ENCODE peak calls at places on chromosomes 11 and 22, in seven cellular contexts. X is substantia nigra, L is brain microvascular endothelial cell, T is iPS DF 6.9, Q is PC-9, A is Peyer's patch, C is H9. Z is an unnamed sample.

GRCh38 chr11:33670250-33671011 is 30.2 kb downstream of the C11orf91 start:
- DNase-seq in Q (no peak), C (no peak), A (no peak), X (no peak), L (peak), T (no peak), Z (peak)

GRCh38 chr22:21606775-21607174 is 23.0 kb downstream of the YDJC start:
- DNase-seq in X (no peak), L (no peak), A (no peak), Q (no peak), C (no peak), T (no peak), Z (no peak)

GRCh38 chr22:30881361-30882180 is 87.0 kb downstream of the MORC2 start:
- DNase-seq in Q (no peak), T (no peak), A (no peak), C (no peak), X (no peak), L (no peak), Z (no peak)

GRCh38 chr11:71962428-71963038 is 33.7 kb downstream of the RNF121 start:
- DNase-seq in L (no peak), X (no peak), T (no peak), Q (no peak), C (no peak), A (no peak), Z (peak)

GRCh38 chr11:101224221-101224620 is 94.6 kb upstream of the PGR start:
- DNase-seq in C (no peak), T (no peak), A (no peak), L (no peak), Q (no peak), X (no peak), Z (no peak)

GRCh38 chr11:102368472-102368871 is 21.5 kb downstream of the BIRC2 start:
- DNase-seq in C (no peak), X (no peak), Q (no peak), T (no peak), L (no peak), A (no peak), Z (no peak)

GRCh38 chr11:118927554-118928107 is 1.9 kb upstream of the BCL9L start:
- DNase-seq in A (no peak), Q (no peak), C (no peak), L (no peak), X (no peak), T (no peak), Z (no peak)

GRCh38 chr11:72828081-72828567 is 13.9 kb downstream of the ATG16L2 start:
- DNase-seq in Q (peak), A (peak), X (no peak), T (no peak), L (no peak), C (no peak), Z (no peak)

GRCh38 chr22:47630741-47631534 is 868.5 kb downstream of the TBC1D22A start:
- DNase-seq in Q (no peak), T (no peak), A (no peak), L (no peak), C (no peak), X (no peak), Z (no peak)

GRCh38 chr11:28289444-28289843 is 181.3 kb downstream of the METTL15 start:
- DNase-seq in C (no peak), A (no peak), X (no peak), Q (no peak), T (no peak), L (peak), Z (peak)

GRCh38 chr11:74493816-74494630 is 499 bp upstream of the LIPT2 start:
- DNase-seq in C (no peak), X (no peak), T (no peak), Q (peak), A (no peak), L (peak), Z (peak)

GRCh38 chr22:32854351-32854804 is 52.9 kb downstream of the TIMP3 start:
- DNase-seq in C (no peak), L (no peak), T (no peak), X (no peak), Q (no peak), A (no peak), Z (peak)

GRCh38 chr11:36790450-36790849 is 192.4 kb upstream of the RAG2 start:
- DNase-seq in C (no peak), X (no peak), A (no peak), L (no peak), Q (no peak), T (no peak), Z (no peak)

GRCh38 chr11:86595401-86595800 is 77.0 kb downstream of the ME3 start:
- DNase-seq in T (no peak), C (no peak), X (no peak), A (peak), Q (peak), L (no peak), Z (no peak)

GRCh38 chr22:38924197-38924952 is 33.0 kb upstream of the APOBEC3A start:
- DNase-seq in X (no peak), C (no peak), A (peak), T (no peak), L (peak), Q (peak), Z (peak)

GRCh38 chr11:17238377-17238776 is 30.6 kb upstream of the PIK3C2A start:
- DNase-seq in T (no peak), X (no peak), A (no peak), L (no peak), Q (peak), C (no peak), Z (no peak)

GRCh38 chr11:71185411-71185810 is 67.0 kb downstream of the SHANK2 start:
- DNase-seq in Q (no peak), X (no peak), T (no peak), A (peak), L (no peak), C (peak), Z (no peak)

GRCh38 chr11:131408011-131408640 is 37.7 kb downstream of the NTM start:
- DNase-seq in T (no peak), C (peak), L (peak), X (no peak), Q (peak), A (peak), Z (peak)

GRCh38 chr11:12242071-12242672 is 131.8 kb downstream of the MICAL2 start:
- DNase-seq in Q (no peak), T (no peak), L (no peak), C (no peak), A (no peak), X (no peak), Z (no peak)

GRCh38 chr22:36252754-36253522 is at the start of gene APOL1:
- DNase-seq in C (peak), T (no peak), L (no peak), Q (peak), X (no peak), A (peak), Z (peak)

GRCh38 chr11:10181811-10182210 is 112.2 kb downstream of the SBF2 start:
- DNase-seq in T (no peak), Q (no peak), L (no peak), A (no peak), X (no peak), C (no peak), Z (peak)

DNA sequence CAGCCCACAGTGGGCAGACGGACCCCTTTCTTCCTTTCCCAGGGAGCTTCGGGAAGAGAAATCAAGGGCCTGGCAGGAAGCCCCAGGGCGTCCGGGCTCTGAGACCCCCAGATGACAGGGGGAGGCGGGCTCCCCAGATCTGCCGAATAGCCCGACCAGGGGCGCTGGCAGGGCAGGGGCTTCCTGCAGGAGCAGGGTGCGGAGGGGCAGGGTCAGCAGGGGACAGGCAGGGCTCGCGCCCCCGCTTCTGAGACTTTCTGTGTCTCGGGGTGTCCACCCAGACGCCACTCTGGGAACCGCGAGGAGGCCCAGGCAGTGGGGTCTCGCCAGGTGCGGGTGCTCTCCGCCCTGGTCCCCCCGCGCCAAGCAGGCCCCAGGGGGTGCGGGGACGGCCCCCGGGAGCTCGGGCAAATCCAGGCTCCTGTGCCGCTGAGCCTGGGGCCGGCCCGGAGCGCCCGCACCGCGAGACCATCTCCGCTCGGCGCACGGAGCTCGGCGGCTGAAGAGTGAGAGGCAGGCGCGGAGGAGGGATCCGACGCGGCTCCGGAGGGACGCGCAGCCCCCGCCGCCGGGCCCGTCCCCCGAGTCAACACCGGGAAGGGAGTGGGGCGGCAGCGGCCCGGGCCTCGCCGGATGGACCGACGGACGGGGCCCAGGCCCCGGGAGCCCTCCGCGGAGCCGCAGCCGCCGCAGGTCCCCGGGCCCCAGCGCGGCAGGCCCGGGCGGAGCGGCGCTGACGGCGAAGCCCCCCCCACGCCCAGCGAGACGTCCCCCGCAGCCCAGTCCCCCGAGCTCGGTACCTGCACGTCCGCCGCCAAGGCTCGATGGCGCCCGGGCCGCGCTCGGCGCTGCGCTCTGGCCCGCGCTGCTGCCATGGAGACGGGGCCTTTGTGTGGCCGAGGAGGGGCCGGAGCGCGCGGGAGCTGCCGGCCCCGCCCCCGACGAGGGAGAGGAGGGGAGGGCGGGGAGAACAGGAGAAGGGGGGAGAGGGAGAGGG is at the start of gene PLXNB2:
- DNase-seq in A (peak), L (peak), C (peak), Q (peak), X (peak), T (no peak), Z (peak)
- H3K27ac ChIP-seq in A (peak), L (peak), C (no peak), Q (peak), X (peak), T (no peak), Z (peak)

DNA sequence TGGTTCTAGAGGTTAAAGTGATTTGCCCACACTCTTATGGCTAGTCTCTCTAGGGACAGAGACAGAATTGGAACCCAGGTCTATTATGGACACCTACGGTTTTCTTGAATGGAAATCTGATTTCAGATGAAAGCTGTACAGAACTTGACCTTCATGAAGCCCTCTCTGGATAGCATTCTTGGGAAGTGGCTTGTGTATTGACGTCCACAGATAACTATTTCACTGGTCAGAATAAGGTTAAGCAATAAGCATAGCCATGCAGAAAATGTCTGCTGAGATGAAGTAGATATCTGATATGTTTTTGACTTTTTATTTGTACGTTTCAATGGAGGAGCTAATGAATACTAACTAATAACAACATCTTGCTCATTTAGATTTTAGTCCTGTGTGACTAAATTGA is 1.1 kb downstream of the TLCD5 start:
- DNase-seq in X (no peak), A (no peak), L (peak), Q (no peak), T (no peak), C (no peak), Z (peak)
- H3K27ac ChIP-seq in X (peak), A (no peak), L (peak), Q (no peak), T (no peak), C (no peak), Z (peak)

DNA sequence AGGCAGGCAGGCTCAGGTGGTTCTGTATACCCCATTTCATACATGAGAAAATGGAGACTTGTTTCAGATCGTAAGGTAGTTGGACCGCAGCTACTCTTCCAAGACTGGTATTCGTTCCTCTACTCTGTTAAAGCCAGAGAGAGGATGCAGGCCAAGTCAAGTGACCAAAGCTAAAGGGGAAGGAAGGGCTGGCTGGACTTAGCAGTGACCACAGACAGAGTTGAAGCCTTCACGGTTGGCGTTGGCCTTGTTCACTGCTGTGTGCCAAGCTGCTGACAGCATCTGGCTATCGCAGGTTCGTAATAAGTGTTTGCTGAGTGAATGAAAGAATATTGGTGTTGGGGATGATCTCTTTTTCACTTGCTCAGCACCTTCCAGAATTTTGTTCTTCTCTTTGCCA is 64.2 kb downstream of the PTPRJ start:
- DNase-seq in T (no peak), L (no peak), Q (no peak), A (no peak), C (no peak), X (no peak), Z (no peak)
- H3K27ac ChIP-seq in T (no peak), L (no peak), Q (no peak), A (peak), C (no peak), X (peak), Z (no peak)

DNA sequence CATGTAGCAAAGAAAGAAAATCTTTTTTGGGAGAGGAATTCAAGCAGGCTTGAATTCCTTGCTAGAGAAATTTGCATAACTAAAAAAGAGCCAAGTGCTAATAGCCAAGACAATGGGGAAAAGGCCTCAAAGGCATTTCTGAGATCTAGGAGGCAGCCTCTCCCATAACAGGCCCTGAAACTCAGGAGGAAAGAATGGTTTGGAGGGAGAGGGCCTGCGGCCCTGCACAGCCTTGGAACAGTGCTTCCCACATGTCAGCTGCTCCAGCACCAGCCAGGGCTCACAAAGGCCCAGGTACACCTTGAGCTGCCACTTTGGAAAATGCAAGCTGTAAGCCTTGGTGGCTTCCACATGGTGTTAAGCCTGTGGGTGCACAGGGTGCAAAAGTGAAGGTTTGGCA is 55.5 kb upstream of the TSPAN18 start:
- DNase-seq in Q (no peak), A (no peak), T (no peak), X (no peak), C (peak), L (no peak), Z (no peak)
- H3K27ac ChIP-seq in Q (no peak), A (no peak), T (peak), X (no peak), C (peak), L (no peak), Z (no peak)

DNA sequence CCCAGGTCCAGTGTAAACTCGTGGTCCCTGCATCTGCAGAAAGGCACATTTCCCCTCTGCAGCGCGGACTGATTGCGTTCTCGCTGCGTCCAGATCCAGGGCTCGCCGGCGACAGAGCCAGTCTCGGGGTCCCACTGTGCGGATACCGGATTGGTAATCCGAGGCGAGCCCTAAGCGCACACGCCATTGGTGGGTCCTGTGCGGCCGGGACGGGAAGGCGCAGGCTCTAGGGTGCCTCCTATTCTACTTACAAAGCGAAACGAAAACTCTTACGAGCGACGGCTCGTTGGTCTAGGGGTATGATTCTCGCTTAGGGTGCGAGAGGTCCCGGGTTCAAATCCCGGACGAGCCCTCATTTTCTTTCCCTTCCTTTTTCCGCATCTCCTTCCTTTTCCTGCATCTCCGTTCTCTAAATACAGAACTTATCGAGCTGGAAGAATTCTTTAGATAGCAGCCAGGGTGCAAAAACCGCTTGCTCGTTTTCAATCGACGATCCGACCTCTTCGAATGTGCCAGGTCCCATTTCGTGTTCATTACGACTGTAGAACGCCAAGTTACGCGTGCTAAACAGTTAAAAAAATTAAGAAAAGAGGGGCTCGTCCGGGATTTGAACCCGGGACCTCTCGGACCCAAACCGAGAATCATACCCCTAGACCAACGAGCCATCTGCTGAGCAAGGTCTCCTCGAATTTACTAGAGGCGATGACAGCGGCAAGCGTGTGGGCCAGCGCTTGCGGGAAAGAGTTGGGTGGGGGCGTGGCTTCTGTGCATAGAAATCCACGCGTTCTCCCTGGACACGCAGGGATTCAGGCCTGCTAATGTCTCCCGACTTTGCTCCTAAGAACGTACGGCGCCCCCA is 29.2 kb upstream of the WNT11 start:
- DNase-seq in L (peak), T (no peak), X (peak), A (peak), C (peak), Q (peak), Z (peak)
- H3K27ac ChIP-seq in L (peak), T (no peak), X (peak), A (peak), C (no peak), Q (peak), Z (peak)

GRCh38 chr22:28402539-28402938 is 277.1 kb downstream of the TTC28 start:
- DNase-seq in L (no peak), C (no peak), A (no peak), T (no peak), X (no peak), Q (no peak), Z (no peak)
- H3K27ac ChIP-seq in L (no peak), C (no peak), A (no peak), T (no peak), X (no peak), Q (no peak), Z (no peak)